ENCODE peak calls at places on chromosomes 3 and 15, in eight cellular contexts. S is ovary, Y is AG04450, Z is kidney, P is keratinocyte, V is neural progenitor cell, L is sigmoid colon, U is tibial artery. Q is an unnamed sample.

GRCh38 chr3:158801696-158802398 is at the start of gene MFSD1:
- DNase-seq in L (peak; percentile 98), V (peak; percentile 94), Y (peak; percentile 67), P (peak; percentile 48), Z (peak; percentile 98), U (peak; percentile 97), S (peak; percentile 92), Q (peak; percentile 98)

GRCh38 chr3:13028010-13028821 is 45.0 kb downstream of the IQSEC1 start:
- DNase-seq in U (no peak), L (no peak), Y (no peak), V (no peak), P (no peak), S (no peak), Z (peak; percentile 39), Q (no peak)

GRCh38 chr3:174162550-174162949 is 696.6 kb upstream of the NAALADL2 start:
- DNase-seq in L (no peak), V (no peak), S (no peak), U (no peak), Y (no peak), P (no peak), Z (no peak), Q (no peak)

GRCh38 chr3:47456984-47457383 is 18.8 kb downstream of the SCAP start:
- DNase-seq in S (no peak), P (no peak), U (no peak), L (no peak), V (no peak), Y (no peak), Z (no peak), Q (no peak)

GRCh38 chr3:102144063-102144462 is 290.8 kb upstream of the ZPLD1 start:
- DNase-seq in Z (no peak), P (no peak), V (no peak), L (no peak), S (no peak), U (no peak), Y (no peak), Q (no peak)

GRCh38 chr3:113499081-113499480 is 15.9 kb downstream of the SPICE1 start:
- DNase-seq in S (no peak), Y (no peak), P (no peak), L (no peak), Z (no peak), U (no peak), V (no peak), Q (no peak)

GRCh38 chr3:78604328-78604727 is 1163.5 kb downstream of the ROBO1 start:
- DNase-seq in L (no peak), P (no peak), Y (peak; percentile 15), Z (no peak), V (peak; percentile 4), S (no peak), U (no peak), Q (no peak)

GRCh38 chr3:141371882-141372281 is 3.6 kb downstream of the ZBTB38 start:
- DNase-seq in L (no peak), Z (no peak), U (no peak), P (no peak), V (no peak), S (no peak), Y (no peak), Q (no peak)

GRCh38 chr15:85777291-85778106 is 17.2 kb downstream of the KLHL25 start:
- DNase-seq in V (no peak), U (no peak), P (no peak), S (no peak), Y (no peak), L (no peak), Z (no peak), Q (peak; percentile 79)

GRCh38 chr3:152399374-152399773 is 130.6 kb downstream of the MBNL1 start:
- DNase-seq in Y (no peak), L (no peak), S (no peak), Z (no peak), V (no peak), P (no peak), U (no peak), Q (no peak)

GRCh38 chr15:54582863-54583643 is 604.8 kb downstream of the UNC13C start:
- DNase-seq in U (no peak), L (no peak), P (no peak), S (no peak), Z (no peak), Y (no peak), V (no peak), Q (no peak)

GRCh38 chr15:29698030-29698701 is 124.1 kb downstream of the TJP1 start:
- DNase-seq in S (no peak), Z (no peak), P (peak; percentile 9), U (no peak), Y (peak; percentile 37), L (no peak), V (no peak), Q (no peak)

GRCh38 chr3:10025205-10026083 is 793 bp upstream of the FANCD2 start:
- DNase-seq in Z (no peak), Y (no peak), V (no peak), S (no peak), U (no peak), L (no peak), P (no peak), Q (no peak)

GRCh38 chr15:43513550-43513949 is 3.9 kb upstream of the MAP1A start:
- DNase-seq in Z (no peak), U (no peak), S (no peak), Y (no peak), L (no peak), V (no peak), P (no peak), Q (no peak)

GRCh38 chr15:43516185-43516584 is 1.2 kb upstream of the MAP1A start:
- DNase-seq in L (peak; percentile 79), Y (no peak), Z (no peak), P (no peak), V (no peak), U (peak; percentile 62), S (peak; percentile 66), Q (peak; percentile 29)

GRCh38 chr15:43515731-43516130 is 1.7 kb upstream of the MAP1A start:
- DNase-seq in P (no peak), L (no peak), Z (no peak), U (no peak), Y (no peak), S (no peak), V (no peak), Q (peak; percentile 8)

GRCh38 chr15:43516801-43517353 is 531 bp upstream of the MAP1A start:
- DNase-seq in Y (no peak), S (no peak), V (no peak), U (no peak), P (no peak), L (no peak), Z (no peak), Q (peak; percentile 12)

DNA sequence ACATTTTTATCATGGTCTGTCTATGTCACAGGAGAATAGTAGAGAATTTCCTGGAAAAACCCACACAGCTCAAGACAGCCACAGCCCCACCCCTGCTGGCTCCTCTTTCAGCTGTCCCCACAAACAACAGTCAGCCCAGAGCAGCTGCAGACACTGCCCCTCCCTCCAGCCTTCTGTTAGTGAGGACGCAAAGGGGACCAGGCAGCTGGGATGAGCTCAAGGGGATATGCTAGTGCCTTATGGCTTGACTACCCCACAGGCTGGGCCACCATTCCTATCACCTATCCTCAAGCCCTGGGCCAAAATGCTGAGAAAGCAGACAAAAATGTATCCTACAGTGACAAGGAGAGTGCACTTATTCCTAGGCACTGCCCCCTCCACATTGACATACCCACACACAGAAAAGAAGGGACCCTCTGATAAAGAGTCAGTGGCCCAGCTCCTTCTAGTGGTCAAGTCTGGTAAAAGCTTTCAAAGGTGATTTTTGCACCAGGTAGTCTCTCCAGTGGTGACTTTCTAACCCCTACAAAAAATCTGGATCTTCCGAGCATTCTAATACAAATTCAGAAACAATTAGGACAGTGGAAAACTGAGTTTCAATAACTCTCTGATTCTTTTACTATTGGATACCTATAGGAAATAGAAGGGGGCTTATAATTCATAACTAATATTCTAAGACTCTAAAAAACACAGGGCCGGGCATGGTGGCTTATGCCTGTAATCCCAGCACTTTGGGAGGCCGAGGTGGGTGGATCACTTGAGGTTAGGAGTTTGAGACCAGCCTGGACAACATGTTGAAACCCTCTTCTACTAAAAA is 3.0 kb upstream of the MAP1A start:
- DNase-seq in Z (no peak), L (no peak), S (no peak), V (peak; percentile 69), U (peak; percentile 65), Y (no peak), P (no peak), Q (peak; percentile 44)
- H3K9me3 ChIP-seq in Z (no peaks in the 10 kb centered on the region), L (no peaks in the 10 kb centered on the region), S (no peaks in the 10 kb centered on the region), V (no peaks in the 10 kb centered on the region), U (no peaks in the 10 kb centered on the region), Y (no peaks in the 10 kb centered on the region), P (no peaks in the 10 kb centered on the region), Q (no peaks in the 10 kb centered on the region)

DNA sequence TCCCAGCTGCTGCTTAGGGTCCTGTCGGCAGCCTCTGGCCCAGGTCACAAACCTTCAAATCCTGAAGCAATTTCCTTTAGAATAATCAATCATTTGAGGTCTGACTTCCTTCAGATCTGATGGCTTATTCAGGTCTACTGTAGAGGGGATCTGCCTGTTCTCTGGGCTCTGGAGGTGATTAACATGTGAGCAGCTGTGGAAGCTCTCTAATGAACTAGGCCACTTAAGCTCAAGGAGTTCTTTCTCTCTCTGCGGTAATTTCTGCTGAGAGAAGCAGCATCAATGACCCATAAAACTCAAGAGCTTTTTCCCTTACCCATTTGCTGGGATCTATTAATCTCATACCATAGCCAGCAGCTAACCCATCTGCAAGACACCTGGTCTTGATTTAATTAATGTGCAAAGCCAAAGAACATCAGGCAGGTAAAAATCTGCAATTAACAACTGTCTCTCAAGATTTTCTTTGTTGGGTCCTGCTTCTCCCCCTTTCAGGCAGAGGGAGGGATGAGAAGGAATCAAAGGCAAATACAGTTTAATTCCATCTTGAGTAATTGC is 73.2 kb upstream of the DLG1 start:
- DNase-seq in P (no peak), L (no peak), Z (peak; percentile 32), S (no peak), Y (no peak), V (no peak), U (no peak), Q (no peak)
- H3K27ac ChIP-seq in P (peak overlapping the region; percentile 73), L (no peak overlapping the region), Z (no peak overlapping the region), S (no peak overlapping the region), Y (no peak overlapping the region), V (no peak overlapping the region), U (no peak overlapping the region), Q (peak overlapping the region; percentile 19)

DNA sequence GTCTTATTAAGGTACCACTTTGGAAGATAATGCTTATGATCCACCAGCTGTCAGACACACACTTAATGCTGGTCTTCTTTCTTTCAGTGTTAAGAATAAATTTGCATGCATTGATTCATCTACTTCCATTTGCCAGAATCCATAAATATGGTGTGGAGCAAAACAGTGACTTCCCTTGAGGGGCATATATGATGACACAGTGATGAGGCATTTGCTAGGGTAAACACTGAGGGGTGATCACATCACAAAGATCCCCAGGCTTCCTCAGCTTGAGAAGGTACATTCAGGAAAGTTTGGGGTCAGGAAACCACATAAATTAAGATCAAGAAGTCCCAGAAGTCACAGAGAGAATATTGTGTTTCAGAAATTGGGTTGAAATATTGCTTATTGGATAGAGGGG is 9.9 kb upstream of the ZBED2 start:
- DNase-seq in P (no peak), Y (no peak), U (no peak), V (no peak), L (no peak), Z (no peak), S (no peak), Q (no peak)
- TF ChIP-seq CTCF in P (no peak), Y (no peak), U (no peak), V (no peak), L (no peak), Z (no peak), S (no peak), Q (no peak)

DNA sequence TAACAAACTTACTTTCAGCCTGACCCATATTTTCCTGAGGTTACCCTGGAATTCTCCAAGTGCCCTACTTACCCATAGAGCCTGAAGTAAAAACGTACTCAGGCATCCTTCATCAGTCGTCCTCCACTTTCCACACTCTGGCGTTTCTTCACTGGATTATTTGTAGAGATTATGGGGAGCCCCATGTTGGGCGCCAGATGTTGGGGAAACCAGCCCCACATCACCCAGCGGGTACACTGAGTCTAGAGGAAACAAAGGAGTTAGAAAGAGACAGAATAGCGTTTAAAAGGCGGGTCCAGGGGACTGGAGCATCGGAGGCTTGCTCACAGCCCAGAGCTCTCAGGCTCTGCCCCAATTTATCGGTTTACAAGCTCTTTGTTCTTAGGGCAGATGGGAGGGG is 9.7 kb upstream of the SLC28A2 start:
- DNase-seq in P (no peak), V (peak; percentile 8), S (no peak), Z (no peak), Y (no peak), L (no peak), U (no peak), Q (no peak)
- H3K9me3 ChIP-seq in P (peaks cover 2% of the 10 kb centered on the region), V (peaks cover 20% of the 10 kb centered on the region), S (no peaks in the 10 kb centered on the region), Z (peaks cover 28% of the 10 kb centered on the region), Y (peaks cover 33% of the 10 kb centered on the region), L (peaks cover 28% of the 10 kb centered on the region), U (no peaks in the 10 kb centered on the region), Q (peaks cover 39% of the 10 kb centered on the region)

Q was measured in upper lobe of right lung.